ENCODE peak calls at places on chromosome 7, in five cellular contexts. One of them, this sample, is unnamed.

GRCh38 chr7:40057292-40057691 is 77.1 kb downstream of the MPLKIP start:
- DNase-seq in HCEC 1CT: no peak
- DNase-seq in Right ventricle myocardium superior: no peak
- DNase-seq in NCI-H748 treated with DMSO at 0.1 percent for 48 hours: no peak
- DNase-seq in NCI-H1436: peak; percentile 13
- DNase-seq in this sample: no peak

GRCh38 chr7:74023037-74023436 is 4.9 kb upstream of the ELN start:
- DNase-seq in NCI-H748 treated with DMSO at 0.1 percent for 48 hours: no peak
- DNase-seq in NCI-H1436: no peak
- DNase-seq in HCEC 1CT: no peak
- DNase-seq in Right ventricle myocardium superior: peak; percentile 70
- DNase-seq in this sample: no peak

GRCh38 chr7:105876964-105877601 is 684 bp upstream of the ATXN7L1 start:
- DNase-seq in Right ventricle myocardium superior: peak; percentile 49
- DNase-seq in NCI-H748 treated with DMSO at 0.1 percent for 48 hours: no peak
- DNase-seq in NCI-H1436: peak; percentile 40
- DNase-seq in HCEC 1CT: peak; percentile 68
- DNase-seq in this sample: no peak

GRCh38 chr7:128135275-128136214 is 104.3 kb upstream of the LRRC4 start:
- DNase-seq in NCI-H1436: peak; percentile 26
- DNase-seq in NCI-H748 treated with DMSO at 0.1 percent for 48 hours: no peak
- DNase-seq in HCEC 1CT: peak; percentile 22
- DNase-seq in Right ventricle myocardium superior: peak; percentile 69
- DNase-seq in this sample: peak; percentile 33

GRCh38 chr7:22718200-22718711 is 8.7 kb upstream of the IL6 start:
- DNase-seq in NCI-H1436: no peak
- DNase-seq in Right ventricle myocardium superior: no peak
- DNase-seq in HCEC 1CT: peak; percentile 93
- DNase-seq in NCI-H748 treated with DMSO at 0.1 percent for 48 hours: no peak
- DNase-seq in this sample: no peak

GRCh38 chr7:128122577-128123290 is 91.5 kb upstream of the LRRC4 start:
- DNase-seq in HCEC 1CT: no peak
- DNase-seq in NCI-H1436: no peak
- DNase-seq in NCI-H748 treated with DMSO at 0.1 percent for 48 hours: no peak
- DNase-seq in Right ventricle myocardium superior: no peak
- DNase-seq in this sample: no peak

GRCh38 chr7:148274118-148274517 is 316.4 kb upstream of the C7orf33 start:
- DNase-seq in HCEC 1CT: no peak
- DNase-seq in NCI-H1436: no peak
- DNase-seq in NCI-H748 treated with DMSO at 0.1 percent for 48 hours: no peak
- DNase-seq in Right ventricle myocardium superior: no peak
- DNase-seq in this sample: no peak

GRCh38 chr7:87609946-87610345 is 9.3 kb upstream of the ABCB1 start:
- DNase-seq in NCI-H748 treated with DMSO at 0.1 percent for 48 hours: no peak
- DNase-seq in HCEC 1CT: no peak
- DNase-seq in NCI-H1436: no peak
- DNase-seq in Right ventricle myocardium superior: no peak
- DNase-seq in this sample: no peak

GRCh38 chr7:30848121-30848855 is 63.4 kb upstream of the AQP1 start:
- DNase-seq in NCI-H1436: no peak
- DNase-seq in HCEC 1CT: no peak
- DNase-seq in Right ventricle myocardium superior: no peak
- DNase-seq in NCI-H748 treated with DMSO at 0.1 percent for 48 hours: no peak
- DNase-seq in this sample: no peak

GRCh38 chr7:16847381-16847860 is 34.4 kb downstream of the AGR3 start:
- DNase-seq in Right ventricle myocardium superior: no peak
- DNase-seq in NCI-H748 treated with DMSO at 0.1 percent for 48 hours: peak; percentile 66
- DNase-seq in NCI-H1436: no peak
- DNase-seq in HCEC 1CT: no peak
- DNase-seq in this sample: no peak

GRCh38 chr7:37452346-37452745 is 3.7 kb upstream of the ELMO1 start:
- DNase-seq in NCI-H1436: no peak
- DNase-seq in HCEC 1CT: no peak
- DNase-seq in NCI-H748 treated with DMSO at 0.1 percent for 48 hours: no peak
- DNase-seq in Right ventricle myocardium superior: no peak
- DNase-seq in this sample: no peak

GRCh38 chr7:139321071-139321745 is 19.9 kb upstream of the FMC1 start:
- DNase-seq in NCI-H1436: no peak
- DNase-seq in NCI-H748 treated with DMSO at 0.1 percent for 48 hours: no peak
- DNase-seq in Right ventricle myocardium superior: no peak
- DNase-seq in HCEC 1CT: peak; percentile 51
- DNase-seq in this sample: no peak

GRCh38 chr7:37552021-37552420 is 103.4 kb upstream of the ELMO1 start:
- DNase-seq in NCI-H1436: no peak
- DNase-seq in HCEC 1CT: no peak
- DNase-seq in NCI-H748 treated with DMSO at 0.1 percent for 48 hours: no peak
- DNase-seq in Right ventricle myocardium superior: no peak
- DNase-seq in this sample: no peak

GRCh38 chr7:1113548-1113885 is 25.6 kb downstream of the GPER1 start:
- DNase-seq in NCI-H1436: no peak
- DNase-seq in HCEC 1CT: no peak
- DNase-seq in Right ventricle myocardium superior: peak; percentile 27
- DNase-seq in NCI-H748 treated with DMSO at 0.1 percent for 48 hours: no peak
- DNase-seq in this sample: no peak

GRCh38 chr7:79241288-79242055 is 212.0 kb downstream of the MAGI2 start:
- DNase-seq in Right ventricle myocardium superior: no peak
- DNase-seq in NCI-H748 treated with DMSO at 0.1 percent for 48 hours: no peak
- DNase-seq in NCI-H1436: no peak
- DNase-seq in HCEC 1CT: peak; percentile 60
- DNase-seq in this sample: no peak

GRCh38 chr7:23618241-23618640 is 21.1 kb downstream of the CCDC126 start:
- DNase-seq in HCEC 1CT: peak; percentile 73
- DNase-seq in NCI-H1436: no peak
- DNase-seq in NCI-H748 treated with DMSO at 0.1 percent for 48 hours: no peak
- DNase-seq in Right ventricle myocardium superior: no peak
- DNase-seq in this sample: no peak

GRCh38 chr7:30612658-30613265 is 18.1 kb downstream of the GARS1 start:
- DNase-seq in NCI-H1436: no peak
- DNase-seq in Right ventricle myocardium superior: no peak
- DNase-seq in HCEC 1CT: peak; percentile 20
- DNase-seq in NCI-H748 treated with DMSO at 0.1 percent for 48 hours: no peak
- DNase-seq in this sample: no peak

GRCh38 chr7:65251851-65252620 is 121.6 kb upstream of the ZNF92 start:
- DNase-seq in NCI-H748 treated with DMSO at 0.1 percent for 48 hours: peak; percentile 63
- DNase-seq in HCEC 1CT: no peak
- DNase-seq in Right ventricle myocardium superior: peak; percentile 61
- DNase-seq in NCI-H1436: peak; percentile 75
- DNase-seq in this sample: no peak

GRCh38 chr7:42262907-42263466 is 26.0 kb upstream of the GLI3 start:
- DNase-seq in HCEC 1CT: peak; percentile 60
- DNase-seq in NCI-H1436: no peak
- DNase-seq in Right ventricle myocardium superior: peak; percentile 58
- DNase-seq in NCI-H748 treated with DMSO at 0.1 percent for 48 hours: no peak
- DNase-seq in this sample: no peak

GRCh38 chr7:34225193-34225592 is 319.9 kb downstream of the BMPER start:
- DNase-seq in HCEC 1CT: no peak
- DNase-seq in NCI-H748 treated with DMSO at 0.1 percent for 48 hours: no peak
- DNase-seq in NCI-H1436: no peak
- DNase-seq in Right ventricle myocardium superior: no peak
- DNase-seq in this sample: no peak

GRCh38 chr7:23065974-23066373 is 39.6 kb upstream of the KLHL7 start:
- DNase-seq in NCI-H748 treated with DMSO at 0.1 percent for 48 hours: no peak
- DNase-seq in HCEC 1CT: peak; percentile 53
- DNase-seq in Right ventricle myocardium superior: no peak
- DNase-seq in NCI-H1436: no peak
- DNase-seq in this sample: no peak

GRCh38 chr7:131122394-131122793 is 205.3 kb upstream of the MKLN1 start:
- DNase-seq in NCI-H1436: no peak
- DNase-seq in HCEC 1CT: no peak
- DNase-seq in Right ventricle myocardium superior: no peak
- DNase-seq in NCI-H748 treated with DMSO at 0.1 percent for 48 hours: no peak
- DNase-seq in this sample: no peak

GRCh38 chr7:85426487-85426960 is 239.7 kb upstream of the SEMA3D start:
- DNase-seq in Right ventricle myocardium superior: no peak
- DNase-seq in NCI-H1436: no peak
- DNase-seq in HCEC 1CT: no peak
- DNase-seq in NCI-H748 treated with DMSO at 0.1 percent for 48 hours: no peak
- DNase-seq in this sample: no peak

GRCh38 chr7:103658055-103659010 is 212.3 kb upstream of the SLC26A5 start:
- DNase-seq in NCI-H748 treated with DMSO at 0.1 percent for 48 hours: no peak
- DNase-seq in NCI-H1436: no peak
- DNase-seq in Right ventricle myocardium superior: no peak
- DNase-seq in HCEC 1CT: no peak
- DNase-seq in this sample: no peak

GRCh38 chr7:8109196-8110022 is 140.8 kb downstream of the GLCCI1 start:
- DNase-seq in NCI-H1436: no peak
- DNase-seq in NCI-H748 treated with DMSO at 0.1 percent for 48 hours: no peak
- DNase-seq in HCEC 1CT: peak; percentile 40
- DNase-seq in Right ventricle myocardium superior: no peak
- DNase-seq in this sample: no peak

GRCh38 chr7:93029056-93029455 is 88.7 kb downstream of the SAMD9 start:
- DNase-seq in Right ventricle myocardium superior: no peak
- DNase-seq in NCI-H1436: no peak
- DNase-seq in HCEC 1CT: no peak
- DNase-seq in NCI-H748 treated with DMSO at 0.1 percent for 48 hours: no peak
- DNase-seq in this sample: no peak

GRCh38 chr7:116421298-116421697 is 78.2 kb upstream of the CAV2 start:
- DNase-seq in NCI-H1436: no peak
- DNase-seq in HCEC 1CT: no peak
- DNase-seq in Right ventricle myocardium superior: no peak
- DNase-seq in NCI-H748 treated with DMSO at 0.1 percent for 48 hours: no peak
- DNase-seq in this sample: no peak

GRCh38 chr7:107934991-107935770 is 44.2 kb downstream of the DLD start:
- DNase-seq in Right ventricle myocardium superior: no peak
- DNase-seq in NCI-H748 treated with DMSO at 0.1 percent for 48 hours: no peak
- DNase-seq in NCI-H1436: no peak
- DNase-seq in HCEC 1CT: peak; percentile 49
- DNase-seq in this sample: no peak

GRCh38 chr7:149196151-149196704 is 882 bp downstream of the ZNF282 start:
- DNase-seq in NCI-H1436: no peak
- DNase-seq in Right ventricle myocardium superior: no peak
- DNase-seq in HCEC 1CT: no peak
- DNase-seq in NCI-H748 treated with DMSO at 0.1 percent for 48 hours: no peak
- DNase-seq in this sample: peak; percentile 5

This sample was measured in CD8-positive, alpha-beta T cell.